ENCODE peak calls at places on chromosomes 4 and X, in seven cellular contexts. D is mucosa of descending colon, K is heart left ventricle, N is AG04449, T is GM20000, L is AG09319, H is upper lobe of right lung. J is an unnamed sample.

GRCh38 chr4:15653864-15654391 is 1.2 kb downstream of the FBXL5 start:
- DNase-seq in D (no peak), K (no peak), N (no peak), T (peak), L (no peak), H (no peak), J (no peak)

GRCh38 chr4:44629280-44629866 is 22.1 kb downstream of the YIPF7 start:
- DNase-seq in D (no peak), K (no peak), N (no peak), T (peak), L (peak), H (no peak), J (no peak)

GRCh38 chr4:185238261-185238681 is 28.9 kb downstream of the SNX25 start:
- DNase-seq in D (no peak), K (no peak), N (peak), T (no peak), L (no peak), H (no peak), J (no peak)

GRCh38 chrX:68018248-68019203 is 414.8 kb downstream of the OPHN1 start:
- DNase-seq in D (no peak), K (no peak), N (no peak), T (no peak), L (no peak), H (no peak), J (peak)

GRCh38 chr4:105472871-105473339 is 957 bp downstream of the PPA2 start:
- DNase-seq in D (no peak), K (no peak), N (no peak), T (no peak), L (no peak), H (no peak), J (no peak)

GRCh38 chr4:140097572-140097971 is 56.4 kb downstream of the MAML3 start:
- DNase-seq in D (no peak), K (no peak), N (no peak), T (no peak), L (no peak), H (no peak), J (no peak)

GRCh38 chr4:86972997-86973396 is 38.2 kb downstream of the AFF1 start:
- DNase-seq in D (no peak), K (peak), N (no peak), T (no peak), L (no peak), H (peak), J (no peak)

GRCh38 chr4:76830612-76831474 is 67.1 kb downstream of the SOWAHB start:
- DNase-seq in D (peak), K (no peak), N (peak), T (no peak), L (peak), H (no peak), J (no peak)

GRCh38 chr4:11702886-11703555 is 274.3 kb upstream of the HS3ST1 start:
- DNase-seq in D (no peak), K (no peak), N (no peak), T (no peak), L (no peak), H (no peak), J (no peak)

GRCh38 chrX:110462957-110463356 is 104.3 kb downstream of the RTL9 start:
- DNase-seq in D (no peak), K (no peak), N (no peak), T (no peak), L (no peak), H (no peak), J (no peak)
- TF ChIP-seq CTCF in D (no peak), K (no peak), N (no peak), T (no peak), L (peak), H (no peak), J (no peak)

GRCh38 chr4:26788341-26788733 is 72.3 kb upstream of the STIM2 start:
- DNase-seq in D (no peak), K (no peak), N (no peak), T (no peak), L (no peak), H (no peak), J (no peak)

GRCh38 chr4:26789208-26789607 is 71.4 kb upstream of the STIM2 start:
- DNase-seq in D (no peak), K (no peak), N (no peak), T (no peak), L (no peak), H (no peak), J (no peak)

GRCh38 chr4:26785766-26786165 is 74.9 kb upstream of the STIM2 start:
- DNase-seq in D (no peak), K (no peak), N (no peak), T (no peak), L (no peak), H (no peak), J (no peak)

GRCh38 chr4:26786916-26787315 is 73.7 kb upstream of the STIM2 start:
- DNase-seq in D (no peak), K (no peak), N (no peak), T (no peak), L (no peak), H (no peak), J (no peak)

GRCh38 chr4:26787461-26788340 is 72.9 kb upstream of the STIM2 start:
- DNase-seq in D (peak), K (peak), N (no peak), T (no peak), L (no peak), H (no peak), J (no peak)
- TF ChIP-seq CTCF in D (no peak), K (peak), N (no peak), T (no peak), L (peak), H (peak), J (no peak)

GRCh38 chrX:21131786-21132185 is 242.4 kb upstream of the CNKSR2 start:
- DNase-seq in D (no peak), K (no peak), N (no peak), T (no peak), L (no peak), H (no peak), J (no peak)

GRCh38 chrX:21131346-21131745 is 242.9 kb upstream of the CNKSR2 start:
- DNase-seq in D (no peak), K (no peak), N (no peak), T (no peak), L (no peak), H (no peak), J (no peak)

GRCh38 chrX:21126661-21127060 is 247.6 kb upstream of the CNKSR2 start:
- DNase-seq in D (no peak), K (no peak), N (no peak), T (no peak), L (no peak), H (no peak), J (no peak)
- TF ChIP-seq CTCF in D (no peak), K (no peak), N (no peak), T (no peak), L (no peak), H (no peak), J (no peak)

GRCh38 chrX:8453619-8454018 is 11.0 kb upstream of the VCX3B start:
- DNase-seq in D (no peak), K (no peak), N (no peak), T (no peak), L (no peak), H (no peak), J (no peak)

DNA sequence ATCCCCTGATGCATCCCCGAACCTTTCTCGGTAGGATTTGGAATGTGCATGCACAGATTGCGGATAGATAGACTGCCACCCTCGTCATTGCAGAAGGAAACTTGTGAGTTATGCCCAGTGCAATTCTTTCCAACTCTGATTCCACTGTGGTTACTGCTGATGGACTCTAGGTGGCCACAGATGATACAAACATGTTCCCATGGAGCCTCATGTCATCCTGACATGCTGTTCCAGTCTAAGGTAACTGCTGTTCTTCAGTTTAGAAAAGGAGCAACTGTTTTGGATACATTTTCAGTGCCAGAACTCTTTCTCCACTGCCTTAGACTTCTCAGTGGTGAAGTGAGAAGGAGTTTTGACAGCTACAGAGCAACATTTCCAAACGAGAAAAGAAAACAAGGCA is 9.0 kb upstream of the VCX3B start:
- DNase-seq in D (no peak), K (no peak), N (no peak), T (no peak), L (no peak), H (no peak), J (no peak)
- TF ChIP-seq CTCF in D (no peak), K (no peak), N (no peak), T (no peak), L (no peak), H (no peak), J (no peak)

J was measured in glutamatergic neuron.